ENCODE peak calls at places on chromosome 14, in five cellular contexts. Y, P, G, D and I are unnamed samples.

GRCh38 chr14:103545915-103546650 is 16.4 kb downstream of the BAG5 start:
- DNase-seq in D (peak; percentile 37), G (no peak), Y (no peak), P (no peak), I (no peak)

GRCh38 chr14:93010543-93011541 is 87.9 kb downstream of the CHGA start:
- DNase-seq in G (no peak), Y (no peak), D (no peak), P (no peak), I (no peak)

GRCh38 chr14:63770187-63770807 is 42.4 kb upstream of the SGPP1 start:
- DNase-seq in Y (no peak), D (no peak), G (no peak), P (peak; percentile 54), I (no peak)

GRCh38 chr14:76546426-76547221 is 170.7 kb downstream of the ESRRB start:
- DNase-seq in Y (no peak), D (no peak), G (peak; percentile 28), P (no peak), I (no peak)

GRCh38 chr14:69808919-69809808 is 12.1 kb upstream of the SLC10A1 start:
- DNase-seq in P (no peak), D (no peak), G (no peak), Y (no peak), I (peak; percentile 37)

GRCh38 chr14:100524933-100525243 is 62.3 kb downstream of the BEGAIN start:
- DNase-seq in G (peak; percentile 41), Y (no peak), P (peak; percentile 25), D (no peak), I (peak; percentile 88)

GRCh38 chr14:51310453-51311074 is 70.5 kb downstream of the TMX1 start:
- DNase-seq in G (no peak), P (no peak), D (no peak), Y (no peak), I (peak; percentile 82)

GRCh38 chr14:53032838-53033390 is 82.1 kb upstream of the FERMT2 start:
- DNase-seq in Y (no peak), P (no peak), D (no peak), G (no peak), I (no peak)

GRCh38 chr14:20512139-20512905 is 7.0 kb downstream of the RNASE10 start:
- DNase-seq in D (no peak), Y (no peak), G (no peak), P (no peak), I (no peak)

GRCh38 chr14:84234281-84234680 is 1295.7 kb upstream of the FLRT2 start:
- DNase-seq in P (no peak), Y (no peak), G (no peak), D (no peak), I (no peak)

GRCh38 chr14:96748371-96748770 is 48.8 kb upstream of the VRK1 start:
- DNase-seq in G (no peak), D (no peak), Y (no peak), P (no peak), I (no peak)

GRCh38 chr14:77088219-77088618 is 9.8 kb upstream of the CIPC start:
- DNase-seq in Y (no peak), D (no peak), P (peak; percentile 92), G (no peak), I (no peak)

GRCh38 chr14:100537701-100538565 is 49.3 kb downstream of the BEGAIN start:
- DNase-seq in G (no peak), P (no peak), D (peak; percentile 24), Y (no peak), I (no peak)

GRCh38 chr14:54129850-54130640 is 173.4 kb upstream of the BMP4 start:
- DNase-seq in Y (no peak), G (no peak), D (no peak), P (no peak), I (no peak)

GRCh38 chr14:66330916-66331315 is 155.3 kb upstream of the CCDC196 start:
- DNase-seq in Y (no peak), P (no peak), D (no peak), G (no peak), I (no peak)

GRCh38 chr14:34851395-34851794 is 23.8 kb downstream of the BAZ1A start:
- DNase-seq in Y (no peak), D (no peak), G (peak; percentile 27), P (no peak), I (no peak)

GRCh38 chr14:105305350-105305749 is 4.5 kb upstream of the BRF1 start:
- DNase-seq in G (no peak), Y (no peak), D (no peak), P (no peak), I (no peak)

GRCh38 chr14:104400355-104400754 is 179.2 kb upstream of the C14orf180 start:
- DNase-seq in P (no peak), D (no peak), G (no peak), Y (no peak), I (peak; percentile 77)

GRCh38 chr14:90193925-90194324 is 62.4 kb upstream of the PSMC1 start:
- DNase-seq in G (no peak), Y (no peak), D (no peak), P (no peak), I (no peak)

GRCh38 chr14:90188588-90188987 is 67.8 kb upstream of the PSMC1 start:
- DNase-seq in G (no peak), Y (no peak), P (no peak), D (no peak), I (no peak)

GRCh38 chr14:90194706-90195105 is 61.6 kb upstream of the PSMC1 start:
- DNase-seq in D (no peak), G (no peak), P (no peak), Y (no peak), I (no peak)

GRCh38 chr14:90191585-90191984 is 64.8 kb upstream of the PSMC1 start:
- DNase-seq in Y (no peak), P (no peak), D (no peak), G (no peak), I (no peak)

DNA sequence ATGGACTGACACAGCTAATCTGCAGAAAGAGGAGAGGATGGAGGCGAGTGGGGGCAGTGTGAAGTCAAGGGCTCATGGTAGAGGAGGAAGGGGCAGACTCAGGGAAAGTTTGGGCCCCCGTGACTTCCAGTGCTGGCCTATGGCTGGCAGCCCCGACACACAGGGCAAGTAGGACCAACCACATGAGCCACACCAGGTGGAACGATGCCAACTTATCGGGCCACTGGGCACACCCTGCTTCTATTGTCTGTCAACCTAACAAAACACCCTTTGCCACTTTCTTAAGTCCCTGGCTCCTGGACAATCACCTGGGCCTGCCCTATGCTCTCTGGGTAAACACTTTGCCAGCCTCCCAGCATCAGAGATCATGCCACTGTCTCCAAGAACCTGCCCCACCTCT is 65.2 kb upstream of the PSMC1 start:
- DNase-seq in Y (no peak), D (no peak), G (no peak), P (peak; percentile 29), I (no peak)
- TF ChIP-seq POLR2A in Y (no peak), D (no peak), G (no peak), P (no peak), I (no peak)

GRCh38 chr14:80468331-80469122 is 257.2 kb upstream of the DIO2 start:
- DNase-seq in P (no peak), D (no peak), Y (no peak), G (no peak), I (no peak)

GRCh38 chr14:80465541-80466220 is 254.4 kb upstream of the DIO2 start:
- DNase-seq in G (no peak), D (no peak), Y (no peak), P (no peak), I (no peak)

GRCh38 chr14:80464531-80465149 is 253.3 kb upstream of the DIO2 start:
- DNase-seq in G (no peak), D (no peak), P (no peak), Y (no peak), I (no peak)
- H3K4me1 ChIP-seq in G (no peaks in the 10 kb centered on the region), D (no peaks in the 10 kb centered on the region), P (no peaks in the 10 kb centered on the region), Y (no peaks in the 10 kb centered on the region), I (no peaks in the 10 kb centered on the region)

GRCh38 chr14:73784065-73784987 is 67.3 kb upstream of the PTGR2 start:
- DNase-seq in D (no peak), P (peak; percentile 73), Y (no peak), G (no peak), I (no peak)
- TF ChIP-seq EP300 in D (no peak), P (peak; percentile 52), Y (no peak), G (no peak), I (no peak)

DNA sequence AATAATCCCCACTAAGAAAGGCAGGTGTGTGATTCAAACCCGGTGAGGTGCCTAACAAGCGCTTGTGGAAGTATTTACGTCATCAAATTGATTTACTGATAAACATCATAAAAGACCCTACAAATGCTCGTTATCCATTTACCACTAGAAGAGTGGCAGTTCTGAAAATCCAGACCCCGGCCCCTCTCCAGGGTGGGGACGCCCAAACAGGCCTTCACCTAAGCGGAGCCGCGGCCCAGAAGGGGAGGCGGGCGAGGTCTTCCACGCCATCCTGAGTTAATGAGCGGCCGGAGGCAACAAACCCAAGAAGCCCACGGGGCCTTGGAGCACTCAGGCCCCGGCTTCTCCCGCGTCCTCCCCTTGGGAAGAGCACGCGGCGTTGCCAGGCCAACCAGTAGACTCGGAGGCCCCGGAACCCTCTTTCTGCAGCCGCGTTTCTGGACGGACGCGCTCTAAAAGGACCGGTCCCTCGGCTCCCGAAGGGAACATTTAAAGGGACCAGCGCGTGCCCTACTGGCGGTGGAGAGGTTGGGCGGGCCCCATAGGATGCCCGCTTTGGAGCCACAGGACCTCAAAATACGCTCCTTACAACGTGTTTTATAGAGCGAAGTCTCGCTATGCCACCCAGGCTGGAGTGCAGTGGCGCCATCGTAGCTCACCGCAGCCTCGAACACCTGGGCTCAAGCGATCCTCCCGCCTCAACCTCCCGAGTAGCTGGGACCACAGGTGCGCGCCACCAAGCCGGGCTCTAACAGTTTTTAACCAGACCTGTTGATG is 3.5 kb downstream of the PTPN21 start:
- DNase-seq in G (peak; percentile 91), D (peak; percentile 85), P (peak; percentile 85), Y (no peak), I (no peak)
- TF ChIP-seq POLR2A in G (no peak), D (peak; percentile 38), P (no peak), Y (no peak), I (no peak)

GRCh38 chr14:25049559-25050493 is at the start of gene STXBP6:
- DNase-seq in G (peak; percentile 11), P (peak; percentile 77), Y (no peak), D (peak; percentile 61), I (no peak)

GRCh38 chr14:25052385-25052784 is 2.4 kb upstream of the STXBP6 start:
- DNase-seq in Y (no peak), D (no peak), P (no peak), G (no peak), I (no peak)

GRCh38 chr14:25048170-25049126 is 1.5 kb downstream of the STXBP6 start:
- DNase-seq in Y (no peak), P (peak; percentile 34), G (no peak), D (peak; percentile 19), I (no peak)

GRCh38 chr14:25049127-25049558 is 804 bp downstream of the STXBP6 start:
- DNase-seq in Y (no peak), P (no peak), D (peak; percentile 20), G (no peak), I (no peak)

DNA sequence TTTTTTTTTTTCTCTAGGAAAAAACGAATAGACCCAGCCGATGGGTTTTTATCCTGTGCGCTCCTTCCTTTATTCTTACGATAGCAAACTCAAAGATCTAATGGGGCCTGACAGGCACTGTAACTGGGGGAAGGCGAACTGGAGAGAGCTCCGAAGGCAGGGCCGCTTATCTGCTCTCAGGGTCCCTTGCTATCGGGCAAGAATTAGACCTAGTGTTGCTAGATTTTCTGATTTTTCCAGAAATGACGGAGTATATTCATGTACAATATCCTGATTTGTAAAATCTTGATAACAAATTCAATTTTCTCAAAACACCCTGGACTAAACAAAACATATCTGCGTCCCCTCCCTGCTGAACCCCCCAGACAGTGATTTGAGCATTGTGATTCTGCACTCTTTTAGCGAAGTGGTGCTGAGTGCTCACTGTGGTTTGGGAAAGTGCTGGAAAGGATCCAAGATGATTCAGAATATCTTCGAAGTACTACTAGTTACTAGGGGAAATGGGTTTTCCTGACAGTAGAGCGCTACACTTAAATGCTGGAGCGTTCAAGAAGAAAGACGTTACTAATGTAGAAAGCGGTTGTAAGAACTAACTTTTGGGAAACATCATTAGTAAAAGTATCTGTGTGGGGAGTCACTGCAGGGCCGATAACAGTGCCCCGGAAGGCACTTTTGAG is 685 bp upstream of the STXBP6 start:
- DNase-seq in G (no peak), Y (no peak), D (no peak), P (no peak), I (no peak)
- H3K4me1 ChIP-seq in G (peaks cover 7% of the 10 kb centered on the region), Y (no peaks in the 10 kb centered on the region), D (peaks cover 5% of the 10 kb centered on the region), P (peaks cover 53% of the 10 kb centered on the region), I (peaks cover 49% of the 10 kb centered on the region)